ENCODE peak calls at places on chromosome 2, in five cellular contexts. One of them, this sample, is unnamed.
A peak's percentile ranks its signal among the peaks of the same experiment; 100 is the strongest.

GRCh38 chr2:219484343-219485200 is 14.1 kb upstream of the GMPPA start:
- DNase-seq in astrocyte of the spinal cord: no peak
- DNase-seq in heart right ventricle: no peak
- DNase-seq in fibroblast of mammary gland: no peak
- DNase-seq in cardiac fibroblast: no peak
- DNase-seq in this sample: no peak

GRCh38 chr2:74747411-74748080 is 86.4 kb upstream of the HK2 start:
- DNase-seq in astrocyte of the spinal cord: no peak
- DNase-seq in heart right ventricle: no peak
- DNase-seq in fibroblast of mammary gland: peak; percentile 89
- DNase-seq in cardiac fibroblast: peak; percentile 85
- DNase-seq in this sample: peak; percentile 84

GRCh38 chr2:114752425-114752824 is 310.0 kb downstream of the DPP10 start:
- DNase-seq in astrocyte of the spinal cord: no peak
- DNase-seq in heart right ventricle: no peak
- DNase-seq in fibroblast of mammary gland: no peak
- DNase-seq in cardiac fibroblast: no peak
- DNase-seq in this sample: no peak

GRCh38 chr2:3635171-3636008 is 22.6 kb upstream of the ALLC start:
- DNase-seq in astrocyte of the spinal cord: no peak
- DNase-seq in heart right ventricle: no peak
- DNase-seq in fibroblast of mammary gland: no peak
- DNase-seq in cardiac fibroblast: no peak
- DNase-seq in this sample: peak; percentile 16

GRCh38 chr2:199410130-199410529 is 47.6 kb downstream of the SATB2 start:
- DNase-seq in astrocyte of the spinal cord: peak; percentile 40
- DNase-seq in heart right ventricle: no peak
- DNase-seq in fibroblast of mammary gland: peak; percentile 48
- DNase-seq in cardiac fibroblast: peak; percentile 28
- DNase-seq in this sample: peak; percentile 59

GRCh38 chr2:29238497-29238896 is 123.3 kb downstream of the CLIP4 start:
- DNase-seq in astrocyte of the spinal cord: no peak
- DNase-seq in heart right ventricle: no peak
- DNase-seq in fibroblast of mammary gland: peak; percentile 40
- DNase-seq in cardiac fibroblast: peak; percentile 55
- DNase-seq in this sample: peak; percentile 29

GRCh38 chr2:107525420-107525819 is 301.3 kb upstream of the RGPD4 start:
- DNase-seq in astrocyte of the spinal cord: peak; percentile 34
- DNase-seq in heart right ventricle: no peak
- DNase-seq in fibroblast of mammary gland: peak; percentile 88
- DNase-seq in cardiac fibroblast: peak; percentile 74
- DNase-seq in this sample: peak; percentile 46

GRCh38 chr2:231680284-231680991 is 27.9 kb upstream of the PTMA start:
- DNase-seq in astrocyte of the spinal cord: no peak
- DNase-seq in heart right ventricle: no peak
- DNase-seq in fibroblast of mammary gland: no peak
- DNase-seq in cardiac fibroblast: no peak
- DNase-seq in this sample: no peak

GRCh38 chr2:86398500-86398899 is 42.7 kb upstream of the KDM3A start:
- DNase-seq in astrocyte of the spinal cord: peak; percentile 12
- DNase-seq in heart right ventricle: no peak
- DNase-seq in fibroblast of mammary gland: no peak
- DNase-seq in cardiac fibroblast: no peak
- DNase-seq in this sample: no peak
- H3K4me3 ChIP-seq in astrocyte of the spinal cord: no peak overlapping the region
- H3K4me3 ChIP-seq in heart right ventricle: no peak overlapping the region
- H3K4me3 ChIP-seq in fibroblast of mammary gland: no peak overlapping the region
- H3K4me3 ChIP-seq in cardiac fibroblast: no peak overlapping the region
- H3K4me3 ChIP-seq in this sample: no peak overlapping the region

GRCh38 chr2:150487537-150488429 is at the start of gene RND3:
- DNase-seq in astrocyte of the spinal cord: peak; percentile 99
- DNase-seq in heart right ventricle: peak; percentile 91
- DNase-seq in fibroblast of mammary gland: peak; percentile 99
- DNase-seq in cardiac fibroblast: peak; percentile 100
- DNase-seq in this sample: peak; percentile 100
- H3K4me3 ChIP-seq in astrocyte of the spinal cord: peak within 1 kb of the TSS; percentile 92
- H3K4me3 ChIP-seq in heart right ventricle: peak within 1 kb of the TSS; percentile 70
- H3K4me3 ChIP-seq in fibroblast of mammary gland: peak within 1 kb of the TSS; percentile 95
- H3K4me3 ChIP-seq in cardiac fibroblast: peak within 1 kb of the TSS; percentile 91
- H3K4me3 ChIP-seq in this sample: peak within 1 kb of the TSS; percentile 99

GRCh38 chr2:239370403-239370802 is 30.4 kb downstream of the HDAC4 start:
- DNase-seq in astrocyte of the spinal cord: no peak
- DNase-seq in heart right ventricle: no peak
- DNase-seq in fibroblast of mammary gland: no peak
- DNase-seq in cardiac fibroblast: no peak
- DNase-seq in this sample: no peak
- H3K4me3 ChIP-seq in astrocyte of the spinal cord: no peak overlapping the region
- H3K4me3 ChIP-seq in heart right ventricle: no peak overlapping the region
- H3K4me3 ChIP-seq in fibroblast of mammary gland: no peak overlapping the region
- H3K4me3 ChIP-seq in cardiac fibroblast: no peak overlapping the region
- H3K4me3 ChIP-seq in this sample: no peak overlapping the region

DNA sequence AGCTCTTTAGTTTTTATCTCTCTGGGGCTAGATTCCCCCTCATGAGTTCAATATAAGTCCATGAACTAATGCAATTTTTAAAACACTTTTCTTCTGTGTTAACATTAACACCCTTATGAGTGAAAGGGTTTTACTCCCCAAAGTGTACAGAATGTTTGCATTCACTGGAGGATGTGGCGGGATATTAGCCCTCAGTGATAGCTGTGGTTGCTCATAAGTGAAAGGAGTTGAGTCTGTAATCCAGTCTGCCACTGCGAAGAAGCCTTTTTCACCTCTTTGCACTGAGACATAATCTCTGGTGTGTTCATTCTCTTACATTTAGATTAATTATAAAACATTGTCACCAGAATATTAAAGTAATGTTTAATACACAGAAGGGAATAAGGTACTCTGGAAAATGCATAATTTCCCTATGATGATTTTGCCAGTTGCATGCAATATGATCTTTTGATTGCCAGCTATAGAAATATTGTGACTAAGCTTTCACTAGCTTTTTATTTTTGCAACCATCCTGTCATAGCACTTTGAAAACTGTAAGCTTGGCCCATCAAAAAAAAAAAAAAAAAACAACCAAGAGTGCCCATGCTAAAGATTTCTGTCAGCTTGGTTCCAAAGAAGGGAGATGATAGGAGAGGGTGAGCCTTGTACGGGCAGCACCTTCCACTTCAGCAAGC is 113.2 kb downstream of the BCL11A start:
- DNase-seq in astrocyte of the spinal cord: no peak
- DNase-seq in heart right ventricle: no peak
- DNase-seq in fibroblast of mammary gland: no peak
- DNase-seq in cardiac fibroblast: no peak
- DNase-seq in this sample: no peak
- H3K4me3 ChIP-seq in astrocyte of the spinal cord: no peak overlapping the region
- H3K4me3 ChIP-seq in heart right ventricle: no peak overlapping the region
- H3K4me3 ChIP-seq in fibroblast of mammary gland: no peak overlapping the region
- H3K4me3 ChIP-seq in cardiac fibroblast: no peak overlapping the region
- H3K4me3 ChIP-seq in this sample: no peak overlapping the region

GRCh38 chr2:134282638-134283400 is 28.9 kb downstream of the MGAT5 start:
- DNase-seq in astrocyte of the spinal cord: no peak
- DNase-seq in heart right ventricle: no peak
- DNase-seq in fibroblast of mammary gland: no peak
- DNase-seq in cardiac fibroblast: no peak
- DNase-seq in this sample: no peak
- H3K4me3 ChIP-seq in astrocyte of the spinal cord: no peak overlapping the region
- H3K4me3 ChIP-seq in heart right ventricle: no peak overlapping the region
- H3K4me3 ChIP-seq in fibroblast of mammary gland: no peak overlapping the region
- H3K4me3 ChIP-seq in cardiac fibroblast: no peak overlapping the region
- H3K4me3 ChIP-seq in this sample: no peak overlapping the region

GRCh38 chr2:176178807-176179271 is 9.6 kb upstream of the HOXD1 start:
- DNase-seq in astrocyte of the spinal cord: no peak
- DNase-seq in heart right ventricle: no peak
- DNase-seq in fibroblast of mammary gland: no peak
- DNase-seq in cardiac fibroblast: no peak
- DNase-seq in this sample: no peak
- H3K4me3 ChIP-seq in astrocyte of the spinal cord: no peak overlapping the region
- H3K4me3 ChIP-seq in heart right ventricle: no peak overlapping the region
- H3K4me3 ChIP-seq in fibroblast of mammary gland: peak overlapping the region; percentile 50
- H3K4me3 ChIP-seq in cardiac fibroblast: no peak overlapping the region
- H3K4me3 ChIP-seq in this sample: peak overlapping the region; percentile 87

This sample was measured in adipocyte.